ENCODE peak calls at places on chromosomes 7 and 10, in seven cellular contexts. G, K, R, P, S, D and V are unnamed samples.

GRCh38 chr7:70457477-70458194 is 674.3 kb upstream of the GALNT17 start:
- DNase-seq in G (no peak), K (no peak), R (peak), P (no peak), S (no peak), D (no peak), V (peak)

GRCh38 chr10:87646192-87646909 is 13.3 kb upstream of the PAPSS2 start:
- DNase-seq in G (no peak), K (no peak), R (no peak), P (no peak), S (no peak), D (no peak), V (no peak)

GRCh38 chr10:73401636-73402035 is 12.2 kb downstream of the ANXA7 start:
- DNase-seq in G (no peak), K (no peak), R (no peak), P (no peak), S (no peak), D (no peak), V (no peak)

GRCh38 chr10:43591303-43591904 is 14.8 kb upstream of the ZNF485 start:
- DNase-seq in G (no peak), K (no peak), R (no peak), P (no peak), S (no peak), D (no peak), V (no peak)

GRCh38 chr7:114663502-114663901 is 248.9 kb downstream of the FOXP2 start:
- DNase-seq in G (peak), K (peak), R (peak), P (no peak), S (peak), D (peak), V (peak)

GRCh38 chr10:28249512-28249911 is 53.4 kb downstream of the MPP7 start:
- DNase-seq in G (no peak), K (no peak), R (no peak), P (no peak), S (no peak), D (no peak), V (no peak)

GRCh38 chr7:148699772-148700629 is 1.3 kb downstream of the CUL1 start:
- DNase-seq in G (peak), K (peak), R (peak), P (no peak), S (peak), D (peak), V (no peak)

GRCh38 chr7:130699686-130700085 is 13.3 kb upstream of the TSGA13 start:
- DNase-seq in G (no peak), K (no peak), R (no peak), P (no peak), S (no peak), D (no peak), V (no peak)

GRCh38 chr7:142898377-142899235 is 13.1 kb upstream of the TRPV6 start:
- DNase-seq in G (no peak), K (no peak), R (no peak), P (no peak), S (no peak), D (no peak), V (no peak)

GRCh38 chr7:122752583-122752982 is 49.9 kb upstream of the RNF148 start:
- DNase-seq in G (no peak), K (no peak), R (no peak), P (no peak), S (no peak), D (no peak), V (no peak)

GRCh38 chr10:62815373-62816111 is 624 bp downstream of the EGR2 start:
- DNase-seq in G (no peak), K (no peak), R (peak), P (no peak), S (no peak), D (no peak), V (no peak)

GRCh38 chr7:36526720-36527548 is 137.3 kb downstream of the ANLN start:
- DNase-seq in G (peak), K (no peak), R (peak), P (no peak), S (no peak), D (peak), V (no peak)